ENCODE peak calls at places on chromosomes 12 and 14, in five cellular contexts. One of them, this sample, is unnamed.

GRCh38 chr12:6112004-6112403 is 12.5 kb downstream of the VWF start:
- DNase-seq in H1: no peak
- DNase-seq in body of pancreas: no peak
- DNase-seq in A549: no peak
- DNase-seq in GM23338: no peak
- DNase-seq in this sample: no peak

GRCh38 chr14:74934476-74935339 is 11.6 kb upstream of the RPS6KL1 start:
- DNase-seq in body of pancreas: no peak
- DNase-seq in GM23338: peak; percentile 30
- DNase-seq in A549: no peak
- DNase-seq in H1: no peak
- DNase-seq in this sample: no peak

GRCh38 chr14:72699852-72700257 is 194.0 kb downstream of the DPF3 start:
- DNase-seq in GM23338: no peak
- DNase-seq in H1: no peak
- DNase-seq in body of pancreas: no peak
- DNase-seq in A549: no peak
- DNase-seq in this sample: no peak

GRCh38 chr12:116210131-116210530 is 67.4 kb downstream of the MED13L start:
- DNase-seq in H1: no peak
- DNase-seq in body of pancreas: no peak
- DNase-seq in GM23338: no peak
- DNase-seq in A549: no peak
- DNase-seq in this sample: no peak

GRCh38 chr14:68951051-68951797 is 27.9 kb downstream of the ACTN1 start:
- DNase-seq in A549: peak; percentile 80
- DNase-seq in GM23338: no peak
- DNase-seq in H1: no peak
- DNase-seq in body of pancreas: no peak
- DNase-seq in this sample: no peak

GRCh38 chr12:119448737-119449136 is 114.2 kb downstream of the CCDC60 start:
- DNase-seq in H1: no peak
- DNase-seq in GM23338: no peak
- DNase-seq in body of pancreas: no peak
- DNase-seq in A549: no peak
- DNase-seq in this sample: no peak

GRCh38 chr14:100861937-100862247 is 36.0 kb downstream of the MEG3 start:
- DNase-seq in A549: no peak
- DNase-seq in body of pancreas: no peak
- DNase-seq in GM23338: no peak
- DNase-seq in H1: no peak
- DNase-seq in this sample: no peak

GRCh38 chr12:71661977-71662522 is 1.6 kb downstream of the ZFC3H1 start:
- DNase-seq in H1: no peak
- DNase-seq in GM23338: no peak
- DNase-seq in body of pancreas: no peak
- DNase-seq in A549: no peak
- DNase-seq in this sample: no peak

GRCh38 chr12:84128117-84128991 is 784.2 kb downstream of the SLC6A15 start:
- DNase-seq in A549: no peak
- DNase-seq in H1: no peak
- DNase-seq in body of pancreas: no peak
- DNase-seq in GM23338: peak; percentile 16
- DNase-seq in this sample: no peak

DNA sequence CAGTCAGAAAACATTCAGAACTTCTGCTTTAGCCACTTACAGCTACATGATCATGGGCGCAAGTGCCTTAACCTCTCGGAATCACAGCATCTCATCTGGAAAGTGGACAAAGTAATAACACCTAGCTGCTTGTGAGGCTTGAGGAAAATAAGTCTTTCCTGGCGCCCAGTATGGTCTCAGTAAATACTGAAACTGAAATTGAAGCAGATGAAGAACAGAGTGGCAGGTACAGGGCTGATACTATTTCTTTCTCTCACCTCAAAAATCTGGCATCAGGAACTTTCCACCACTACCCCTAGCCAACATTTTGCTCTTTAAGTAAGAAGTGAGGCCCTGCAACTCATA is 129.6 kb upstream of the FUT8 start:
- DNase-seq in A549: no peak
- DNase-seq in body of pancreas: no peak
- DNase-seq in H1: no peak
- DNase-seq in GM23338: no peak
- DNase-seq in this sample: peak; percentile 54
- H3K4me3 ChIP-seq in A549: no peak overlapping the region
- H3K4me3 ChIP-seq in body of pancreas: no peak overlapping the region
- H3K4me3 ChIP-seq in H1: no peak overlapping the region
- H3K4me3 ChIP-seq in GM23338: no peak overlapping the region
- H3K4me3 ChIP-seq in this sample: peak overlapping the region; percentile 63

GRCh38 chr12:2892246-2892645 is 1.6 kb downstream of the TULP3 start:
- DNase-seq in GM23338: no peak
- DNase-seq in A549: no peak
- DNase-seq in body of pancreas: no peak
- DNase-seq in H1: no peak
- DNase-seq in this sample: no peak
- H3K4me1 ChIP-seq in GM23338: peaks cover 3% of the 10 kb centered on the region
- H3K4me1 ChIP-seq in A549: peaks cover 28% of the 10 kb centered on the region
- H3K4me1 ChIP-seq in body of pancreas: peaks cover 11% of the 10 kb centered on the region
- H3K4me1 ChIP-seq in H1: no peaks in the 10 kb centered on the region
- H3K4me1 ChIP-seq in this sample: peaks cover 4% of the 10 kb centered on the region

DNA sequence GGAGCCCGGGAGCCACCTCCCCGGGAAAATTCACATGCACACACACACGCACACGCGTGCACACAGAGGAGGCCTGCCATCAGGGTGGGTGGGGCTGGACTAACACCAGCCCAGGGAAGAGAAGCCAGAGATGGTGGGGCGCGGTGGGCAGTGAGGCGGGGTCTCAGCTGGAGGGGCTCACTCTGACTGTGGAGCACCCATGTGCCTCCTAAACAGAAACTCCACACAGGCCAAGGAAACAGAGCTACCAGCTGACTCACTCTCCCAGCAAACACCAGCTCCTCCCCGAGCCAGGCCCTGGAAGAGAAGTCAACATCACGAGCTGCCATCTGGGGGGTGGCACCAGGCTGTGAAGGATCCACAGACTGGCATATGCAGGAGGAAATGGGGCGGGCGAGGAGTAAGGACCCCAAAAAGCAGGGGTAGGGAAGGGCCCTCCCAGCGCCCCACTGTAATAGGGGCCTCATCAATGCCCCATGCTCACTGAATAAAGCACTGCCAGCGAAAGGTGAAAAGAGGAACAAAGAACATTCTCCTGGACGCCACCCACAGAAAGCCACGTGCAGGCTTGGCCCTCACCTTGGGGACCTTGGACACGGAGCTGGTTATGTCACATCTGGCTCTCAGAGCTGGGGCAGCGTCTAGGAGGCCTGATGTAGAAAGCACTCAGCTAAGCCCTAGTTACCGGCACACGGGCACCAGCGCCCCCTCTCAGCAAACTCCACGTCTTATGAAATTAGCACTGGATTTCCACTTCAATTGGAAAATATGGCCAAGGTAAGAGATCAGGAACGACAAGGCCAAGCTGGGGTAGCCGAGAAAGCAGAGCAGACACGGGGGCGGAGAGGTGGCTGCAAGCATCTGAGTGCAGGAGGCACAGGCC is 8.4 kb upstream of the INF2 start:
- DNase-seq in body of pancreas: peak; percentile 77
- DNase-seq in A549: peak; percentile 87
- DNase-seq in GM23338: no peak
- DNase-seq in H1: no peak
- DNase-seq in this sample: no peak
- H3K4me3 ChIP-seq in body of pancreas: no peak overlapping the region
- H3K4me3 ChIP-seq in A549: peak overlapping the region; percentile 38
- H3K4me3 ChIP-seq in GM23338: peak overlapping the region; percentile 48
- H3K4me3 ChIP-seq in H1: no peak overlapping the region
- H3K4me3 ChIP-seq in this sample: no peak overlapping the region

DNA sequence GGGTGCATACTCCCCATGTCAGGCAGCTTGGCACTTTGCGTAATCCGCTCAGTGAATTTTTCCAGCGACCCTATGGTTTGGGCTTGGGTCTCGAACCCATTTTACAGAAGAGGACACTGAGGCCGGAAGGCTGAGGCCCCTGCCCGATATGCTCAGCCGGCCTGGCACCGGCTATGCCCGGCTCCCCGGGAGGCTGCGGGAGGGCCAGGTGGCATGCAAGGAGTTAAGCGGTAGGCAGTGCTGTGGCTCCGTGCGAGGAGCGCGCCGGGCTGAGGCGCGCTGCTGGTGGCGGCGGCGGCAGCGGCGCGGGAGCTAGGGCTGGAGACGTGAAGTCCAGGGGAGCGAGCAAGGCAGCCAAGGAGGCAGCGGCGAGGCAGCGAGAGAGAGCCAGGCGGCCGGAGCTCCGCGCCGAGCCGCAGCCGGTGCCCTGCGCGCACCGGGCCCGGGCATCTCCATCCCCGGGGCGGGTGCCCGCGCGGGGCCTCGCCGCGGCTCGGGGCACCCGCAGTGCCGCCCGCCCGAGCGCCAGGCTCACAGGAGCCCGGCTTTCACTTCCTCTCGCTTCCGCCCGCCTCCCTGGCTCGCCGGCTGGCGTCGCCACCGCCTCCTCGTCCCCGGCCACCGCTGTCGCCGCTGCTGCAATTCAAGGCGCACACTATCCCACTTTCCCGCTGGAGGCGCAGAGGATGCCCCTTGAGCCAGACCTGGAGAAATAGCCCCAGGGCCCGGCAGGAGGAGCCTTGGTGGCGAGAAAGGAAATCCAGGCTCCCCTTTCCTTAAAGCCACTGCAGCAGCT is at the start of gene WSCD2:
- DNase-seq in H1: peak; percentile 85
- DNase-seq in A549: no peak
- DNase-seq in body of pancreas: peak; percentile 15
- DNase-seq in GM23338: peak; percentile 92
- DNase-seq in this sample: peak; percentile 42
- H3K4me1 ChIP-seq in H1: no peaks in the 10 kb centered on the region
- H3K4me1 ChIP-seq in A549: peaks cover 3% of the 10 kb centered on the region
- H3K4me1 ChIP-seq in body of pancreas: peaks cover 14% of the 10 kb centered on the region
- H3K4me1 ChIP-seq in GM23338: peaks cover 6% of the 10 kb centered on the region
- H3K4me1 ChIP-seq in this sample: no peaks in the 10 kb centered on the region

DNA sequence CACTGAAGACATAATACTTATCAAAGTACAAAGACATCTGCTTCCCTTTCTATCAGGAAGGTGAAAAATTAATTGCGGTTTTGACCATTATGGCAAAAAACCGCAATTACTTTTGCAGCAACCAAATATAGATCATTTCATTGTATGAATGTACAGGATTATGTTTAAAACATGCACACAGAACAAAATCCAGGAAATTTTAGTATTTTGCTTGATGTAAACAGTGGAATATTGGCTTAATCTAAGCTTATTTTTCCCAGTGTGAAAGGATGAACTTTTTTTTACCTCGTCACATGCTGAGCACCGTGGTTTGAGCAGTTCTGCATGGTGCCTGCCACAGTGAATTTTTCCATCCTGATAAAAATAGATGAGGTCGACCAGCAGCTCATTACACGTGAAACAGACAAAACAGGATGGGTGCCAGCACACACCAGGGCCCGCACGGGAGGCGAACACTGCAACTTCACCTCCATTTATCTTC is 121.2 kb downstream of the PRICKLE1 start:
- DNase-seq in H1: no peak
- DNase-seq in A549: no peak
- DNase-seq in body of pancreas: no peak
- DNase-seq in GM23338: no peak
- DNase-seq in this sample: peak; percentile 66
- H3K4me3 ChIP-seq in H1: no peak overlapping the region
- H3K4me3 ChIP-seq in A549: no peak overlapping the region
- H3K4me3 ChIP-seq in body of pancreas: no peak overlapping the region
- H3K4me3 ChIP-seq in GM23338: no peak overlapping the region
- H3K4me3 ChIP-seq in this sample: peak overlapping the region; percentile 53

GRCh38 chr12:9759680-9760592 is 765 bp downstream of the CD69 start:
- DNase-seq in body of pancreas: no peak
- DNase-seq in A549: no peak
- DNase-seq in H1: no peak
- DNase-seq in GM23338: no peak
- DNase-seq in this sample: no peak
- H3K4me1 ChIP-seq in body of pancreas: peaks cover 8% of the 10 kb centered on the region
- H3K4me1 ChIP-seq in A549: no peaks in the 10 kb centered on the region
- H3K4me1 ChIP-seq in H1: peaks cover 4% of the 10 kb centered on the region
- H3K4me1 ChIP-seq in GM23338: peaks cover 12% of the 10 kb centered on the region
- H3K4me1 ChIP-seq in this sample: peaks cover 7% of the 10 kb centered on the region

This sample was measured in MM.1S.